ENCODE peak calls at places on chromosomes 5 and 9, in nine cellular contexts. S, O, I, Y, L, P, M, R and B are unnamed samples.

GRCh38 chr9:99143661-99144060 is 38.7 kb downstream of the TGFBR1 start:
- DNase-seq in S (no peak), O (no peak), I (no peak), Y (no peak), L (no peak), P (peak; percentile 4), M (no peak), R (no peak), B (no peak)

GRCh38 chr5:150599917-150600511 is 40.4 kb upstream of the SYNPO start:
- DNase-seq in S (peak; percentile 94), O (no peak), I (no peak), Y (peak; percentile 92), L (peak; percentile 54), P (peak; percentile 65), M (no peak), R (peak; percentile 86), B (peak; percentile 86)

GRCh38 chr9:17082343-17082742 is 52.5 kb upstream of the CNTLN start:
- DNase-seq in S (no peak), O (no peak), I (no peak), Y (peak; percentile 32), L (no peak), P (no peak), M (no peak), R (peak; percentile 60), B (peak; percentile 36)

GRCh38 chr9:115730845-115731244 is 422.7 kb upstream of the PAPPA start:
- DNase-seq in S (peak; percentile 24), O (no peak), I (no peak), Y (peak; percentile 8), L (no peak), P (no peak), M (no peak), R (peak; percentile 13), B (peak; percentile 25)

GRCh38 chr5:8413975-8414374 is 545.0 kb downstream of the MTRR start:
- DNase-seq in S (peak; percentile 25), O (no peak), I (no peak), Y (no peak), L (no peak), P (peak; percentile 87), M (no peak), R (no peak), B (no peak)

GRCh38 chr5:58085800-58086199 is 374.1 kb downstream of the PLK2 start:
- DNase-seq in S (peak; percentile 79), O (no peak), I (no peak), Y (peak; percentile 66), L (no peak), P (peak; percentile 84), M (no peak), R (peak; percentile 63), B (peak; percentile 53)

GRCh38 chr5:79263-79662 is 12.7 kb upstream of the PLEKHG4B start:
- DNase-seq in S (no peak), O (no peak), I (no peak), Y (no peak), L (no peak), P (no peak), M (no peak), R (no peak), B (no peak)

GRCh38 chr9:137313956-137314560 is 12.0 kb upstream of the NRARP start:
- DNase-seq in S (no peak), O (no peak), I (no peak), Y (no peak), L (no peak), P (no peak), M (peak; percentile 17), R (no peak), B (no peak)

GRCh38 chr5:140168371-140168770 is 6.6 kb upstream of the CYSTM1 start:
- DNase-seq in S (no peak), O (no peak), I (no peak), Y (no peak), L (no peak), P (peak; percentile 67), M (no peak), R (no peak), B (no peak)

GRCh38 chr9:131423171-131423581 is 29.3 kb downstream of the PRRC2B start:
- DNase-seq in S (peak; percentile 94), O (no peak), I (no peak), Y (peak; percentile 83), L (peak; percentile 62), P (peak; percentile 77), M (no peak), R (peak; percentile 91), B (peak; percentile 92)

GRCh38 chr5:169213479-169213878 is 87.5 kb downstream of the SLIT3 start:
- DNase-seq in S (no peak), O (no peak), I (no peak), Y (no peak), L (no peak), P (no peak), M (no peak), R (no peak), B (no peak)

GRCh38 chr5:114903767-114904166 is 265.9 kb downstream of the TRIM36 start:
- DNase-seq in S (no peak), O (no peak), I (no peak), Y (no peak), L (no peak), P (no peak), M (no peak), R (no peak), B (no peak)

DNA sequence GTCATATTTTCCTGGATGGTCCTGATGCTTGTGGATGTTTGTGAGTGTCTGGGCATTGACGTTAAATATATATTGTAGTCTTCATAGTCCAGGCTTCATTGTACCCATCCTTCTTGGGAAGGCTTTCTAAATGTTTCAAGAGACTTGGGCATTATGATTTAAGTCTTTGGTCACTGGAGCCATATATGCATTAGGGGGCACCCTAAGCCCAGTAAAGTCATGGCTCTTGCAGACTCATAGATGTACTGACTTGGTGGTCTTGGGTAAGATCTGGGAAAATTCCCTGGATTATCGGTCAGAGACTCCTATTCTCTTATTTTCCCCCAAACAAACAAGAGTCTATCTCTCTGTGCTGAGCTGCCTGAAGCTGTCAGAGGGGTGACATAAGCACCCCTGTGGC is 271.1 kb downstream of the TRIM36 start:
- DNase-seq in S (no peak), O (no peak), I (no peak), Y (no peak), L (no peak), P (no peak), M (no peak), R (no peak), B (no peak)
- TF ChIP-seq CTCF in S (no peak), O (no peak), I (no peak), Y (no peak), L (no peak), P (no peak), M (peak; percentile 29), R (no peak), B (no peak)

GRCh38 chr9:133589454-133590227 is 19.5 kb downstream of the FAM163B start:
- DNase-seq in S (no peak), O (no peak), I (no peak), Y (no peak), L (no peak), P (no peak), M (no peak), R (no peak), B (no peak)
- TF ChIP-seq CTCF in S (peak; percentile 34), O (peak; percentile 46), I (peak; percentile 42), Y (peak; percentile 40), L (peak; percentile 11), P (peak; percentile 79), M (peak; percentile 46), R (no peak), B (peak; percentile 55)

GRCh38 chr5:40716000-40716399 is 36.3 kb downstream of the PTGER4 start:
- DNase-seq in S (peak; percentile 11), O (no peak), I (no peak), Y (no peak), L (no peak), P (peak; percentile 62), M (no peak), R (no peak), B (peak; percentile 40)
- TF ChIP-seq CTCF in S (no peak), O (no peak), I (no peak), Y (peak; percentile 32), L (no peak), P (peak; percentile 81), M (no peak), R (peak; percentile 15), B (no peak)

DNA sequence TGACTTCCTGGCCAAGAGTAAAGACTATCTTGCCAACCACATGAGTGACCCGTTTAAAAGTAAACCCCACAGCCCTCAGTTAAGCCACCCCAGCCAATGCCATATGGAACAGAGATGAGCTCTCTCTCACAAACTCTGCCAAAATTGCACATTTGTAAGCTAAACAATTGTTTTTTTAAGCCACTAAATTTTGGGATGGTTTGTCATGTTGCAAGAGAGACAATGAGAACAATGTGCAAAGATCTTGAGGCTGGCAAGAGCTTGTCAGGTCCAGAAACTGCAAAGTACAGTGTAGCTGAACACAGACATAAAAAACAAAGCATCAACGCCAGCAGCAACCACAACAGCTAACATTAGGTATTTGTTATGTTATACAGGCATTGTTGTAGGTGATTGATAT is 27.8 kb downstream of the HOMER1 start:
- DNase-seq in S (no peak), O (no peak), I (no peak), Y (peak; percentile 28), L (no peak), P (no peak), M (no peak), R (no peak), B (peak; percentile 21)
- TF ChIP-seq CTCF in S (no peak), O (no peak), I (no peak), Y (no peak), L (no peak), P (no peak), M (no peak), R (no peak), B (no peak)

GRCh38 chr5:145921211-145921610 is 15.2 kb upstream of the SH3RF2 start:
- DNase-seq in S (no peak), O (no peak), I (no peak), Y (no peak), L (no peak), P (peak; percentile 8), M (no peak), R (peak; percentile 35), B (peak; percentile 24)
- TF ChIP-seq CTCF in S (no peak), O (no peak), I (no peak), Y (no peak), L (no peak), P (no peak), M (no peak), R (no peak), B (no peak)

GRCh38 chr5:38478166-38478565 is 78.3 kb downstream of the LIFR start:
- DNase-seq in S (no peak), O (no peak), I (no peak), Y (no peak), L (no peak), P (no peak), M (no peak), R (no peak), B (no peak)

GRCh38 chr5:38479315-38479904 is 77.0 kb downstream of the LIFR start:
- DNase-seq in S (no peak), O (no peak), I (no peak), Y (no peak), L (no peak), P (peak; percentile 52), M (no peak), R (peak; percentile 28), B (no peak)

GRCh38 chr5:38483788-38484398 is 72.6 kb downstream of the LIFR start:
- DNase-seq in S (no peak), O (no peak), I (no peak), Y (no peak), L (no peak), P (no peak), M (no peak), R (no peak), B (no peak)
- TF ChIP-seq CTCF in S (no peak), O (no peak), I (no peak), Y (no peak), L (no peak), P (peak; percentile 43), M (peak; percentile 26), R (no peak), B (no peak)